ENCODE peak calls at places on chromosomes 3 and 15, in four cellular contexts. S is IMR-90, N is A549, Z is K562. M is an unnamed sample.

GRCh38 chr15:61951949-61952348 is 108.3 kb downstream of the VPS13C start:
- DNase-seq in Z (no peak), S (peak), N (no peak), M (no peak)

GRCh38 chr3:124512881-124513609 is 217.2 kb upstream of the UMPS start:
- DNase-seq in N (peak), S (peak), Z (peak), M (no peak)

GRCh38 chr3:177229791-177230190 is 32.5 kb upstream of the TBL1XR1 start:
- DNase-seq in S (peak), Z (no peak), N (no peak), M (no peak)

GRCh38 chr15:66995257-66995656 is 70.1 kb upstream of the SMAD3 start:
- DNase-seq in N (no peak), S (peak), Z (no peak), M (no peak)

GRCh38 chr15:53274630-53275029 is 484.5 kb upstream of the ONECUT1 start:
- DNase-seq in N (no peak), S (no peak), Z (no peak), M (no peak)

GRCh38 chr3:130537609-130538304 is 20.8 kb downstream of the COL6A6 start:
- DNase-seq in S (no peak), Z (no peak), N (no peak), M (no peak)

GRCh38 chr3:145557405-145557804 is 603.6 kb downstream of the PLOD2 start:
- DNase-seq in S (no peak), Z (no peak), N (no peak), M (no peak)

GRCh38 chr3:133588784-133589465 is 15.4 kb downstream of the CDV3 start:
- DNase-seq in N (no peak), S (no peak), Z (no peak), M (no peak)

GRCh38 chr3:72597756-72598195 is 250.5 kb downstream of the SHQ1 start:
- DNase-seq in N (no peak), Z (peak), S (peak), M (no peak)

GRCh38 chr15:73474785-73475184 is 31.8 kb downstream of the REC114 start:
- DNase-seq in S (no peak), N (no peak), Z (peak), M (no peak)

GRCh38 chr3:181725033-181725775 is 13.5 kb downstream of the SOX2 start:
- DNase-seq in S (no peak), N (no peak), Z (no peak), M (peak)

GRCh38 chr3:24264748-24265158 is 229.9 kb downstream of the THRB start:
- DNase-seq in N (peak), Z (peak), S (peak), M (no peak)

GRCh38 chr15:75307778-75308390 is 25.2 kb downstream of the GOLGA6D start:
- DNase-seq in Z (peak), N (peak), S (no peak), M (peak)

GRCh38 chr15:100759698-100760356 is 119.8 kb upstream of the ALDH1A3 start:
- DNase-seq in S (peak), N (peak), Z (no peak), M (no peak)

GRCh38 chr15:33138000-33138399 is 56.5 kb downstream of the FMN1 start:
- DNase-seq in Z (no peak), S (peak), N (no peak), M (no peak)

GRCh38 chr15:29821416-29822099 is 710 bp downstream of the TJP1 start:
- DNase-seq in Z (peak), S (peak), N (peak), M (peak)

GRCh38 chr3:184382326-184383032 is 2.6 kb downstream of the CHRD start:
- DNase-seq in N (no peak), S (no peak), Z (no peak), M (no peak)

GRCh38 chr3:137075020-137075419 is 117.2 kb downstream of the IL20RB start:
- DNase-seq in S (no peak), N (no peak), Z (no peak), M (no peak)

GRCh38 chr3:63967675-63968611 is 55.4 kb downstream of the PSMD6 start:
- DNase-seq in N (no peak), S (peak), Z (peak), M (no peak)

GRCh38 chr15:65980824-65981456 is 111.6 kb downstream of the RAB11A start:
- DNase-seq in Z (peak), N (peak), S (peak), M (peak)

GRCh38 chr15:51801391-51801835 is 28.0 kb upstream of the TMOD3 start:
- DNase-seq in Z (no peak), S (peak), N (peak), M (no peak)

GRCh38 chr3:63193647-63194046 is 84.5 kb upstream of the SYNPR start:
- DNase-seq in S (no peak), N (no peak), Z (peak), M (no peak)

GRCh38 chr3:136818851-136819783 is at the start of gene SLC35G2:
- DNase-seq in N (peak), S (peak), Z (peak), M (peak)

GRCh38 chr15:50166216-50166615 is 15.8 kb upstream of the SLC27A2 start:
- DNase-seq in N (peak), S (peak), Z (no peak), M (no peak)

GRCh38 chr15:34951993-34952392 is 17.5 kb downstream of the AQR start:
- DNase-seq in S (no peak), N (no peak), Z (no peak), M (no peak)

GRCh38 chr3:171753025-171753472 is 57.2 kb downstream of the PLD1 start:
- DNase-seq in Z (peak), S (peak), N (no peak), M (no peak)

GRCh38 chr3:188303823-188304222 is 149.9 kb downstream of the LPP start:
- DNase-seq in Z (no peak), S (no peak), N (no peak), M (no peak)

GRCh38 chr3:17023006-17023664 is 138.4 kb downstream of the PLCL2 start:
- DNase-seq in S (peak), Z (no peak), N (no peak), M (no peak)

GRCh38 chr3:152302521-152303021 is 33.8 kb downstream of the MBNL1 start:
- DNase-seq in S (peak), N (no peak), Z (no peak), M (no peak)

GRCh38 chr3:162441716-162442115 is 945.1 kb downstream of the OTOL1 start:
- DNase-seq in Z (no peak), N (no peak), S (no peak), M (no peak)

GRCh38 chr3:68832680-68833079 is 99.7 kb downstream of the TAFA4 start:
- DNase-seq in S (no peak), Z (no peak), N (no peak), M (no peak)

GRCh38 chr3:124924741-124925140 is 9.8 kb downstream of the MUC13 start:
- DNase-seq in Z (no peak), N (no peak), S (peak), M (no peak)

GRCh38 chr3:139213936-139214335 is 129.9 kb upstream of the MRPS22 start:
- DNase-seq in Z (no peak), N (no peak), S (no peak), M (no peak)

GRCh38 chr3:185992801-185993467 is 55.1 kb upstream of the TRA2B start:
- DNase-seq in Z (no peak), S (peak), N (no peak), M (no peak)

GRCh38 chr15:31147943-31148621 is 46.6 kb upstream of the TRPM1 start:
- DNase-seq in S (no peak), N (no peak), Z (no peak), M (no peak)

GRCh38 chr15:52559583-52559982 is 9.2 kb downstream of the ARPP19 start:
- DNase-seq in N (no peak), Z (peak), S (peak), M (no peak)

GRCh38 chr3:128554100-128554464 is 61.1 kb upstream of the GATA2 start:
- DNase-seq in N (no peak), Z (peak), S (peak), M (no peak)
- TF ChIP-seq MAFK in N (no peak), Z (no peak), S (no peak), M (no peak)

DNA sequence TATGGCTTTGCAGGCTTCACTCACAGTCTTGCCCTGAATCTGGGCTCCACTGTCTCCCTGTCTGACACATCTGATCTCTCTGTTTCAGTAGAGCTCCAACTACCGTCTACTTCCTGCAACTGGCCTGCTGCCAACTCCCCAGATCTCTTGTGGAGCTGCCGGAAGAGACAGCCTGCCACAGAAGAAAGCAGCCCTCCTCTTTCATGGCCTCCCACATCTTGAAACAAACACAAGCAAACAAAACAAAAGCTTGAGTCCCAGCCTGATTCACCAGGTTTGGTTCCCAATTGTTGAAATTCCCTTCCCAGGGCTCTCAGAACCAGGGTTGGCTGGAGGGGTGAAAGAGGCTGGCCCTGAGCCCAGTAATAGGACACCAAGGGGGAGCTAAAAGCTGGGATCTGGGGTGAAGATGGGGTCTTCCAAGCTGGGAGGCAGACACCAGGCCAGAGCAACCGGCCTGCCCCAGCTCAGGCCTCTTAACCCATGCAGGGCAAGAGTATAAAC is 55.3 kb upstream of the CA12 start:
- DNase-seq in S (peak), N (peak), Z (peak), M (no peak)
- TF ChIP-seq MAFK in S (no peak), N (no peak), Z (no peak), M (no peak)

GRCh38 chr3:100536093-100536492 is 43.7 kb downstream of the TMEM45A start:
- DNase-seq in Z (no peak), S (no peak), N (no peak), M (no peak)

GRCh38 chr3:100533176-100533575 is 40.8 kb downstream of the TMEM45A start:
- DNase-seq in S (no peak), Z (no peak), N (no peak), M (no peak)

GRCh38 chr3:100538339-100538706 is 45.9 kb downstream of the TMEM45A start:
- DNase-seq in S (peak), N (no peak), Z (no peak), M (no peak)

GRCh38 chr3:100537646-100538338 is 45.4 kb downstream of the TMEM45A start:
- DNase-seq in S (no peak), N (no peak), Z (no peak), M (no peak)

GRCh38 chr3:100535610-100535943 is 43.2 kb downstream of the TMEM45A start:
- DNase-seq in S (no peak), N (no peak), Z (no peak), M (no peak)
- TF ChIP-seq MAFK in S (no peak), N (no peak), Z (no peak), M (no peak)

GRCh38 chr3:21942328-21942727 is 191.3 kb upstream of the ZNF385D start:
- DNase-seq in N (no peak), S (peak), Z (no peak), M (no peak)
- TF ChIP-seq MAFK in N (no peak), S (no peak), Z (no peak), M (no peak)

GRCh38 chr3:151219056-151219455 is 16.0 kb upstream of the GPR171 start:
- DNase-seq in Z (no peak), S (peak), N (peak), M (no peak)
- TF ChIP-seq MAFK in Z (no peak), S (peak), N (no peak), M (no peak)

GRCh38 chr3:37259291-37259690 is 84.9 kb upstream of the LRRFIP2 start:
- DNase-seq in S (no peak), Z (no peak), N (no peak), M (no peak)

GRCh38 chr3:37257581-37257980 is 83.2 kb upstream of the LRRFIP2 start:
- DNase-seq in S (no peak), N (no peak), Z (no peak), M (no peak)

GRCh38 chr3:37254316-37254715 is 79.9 kb upstream of the LRRFIP2 start:
- DNase-seq in Z (no peak), S (no peak), N (no peak), M (no peak)

GRCh38 chr3:37256447-37256846 is 82.1 kb upstream of the LRRFIP2 start:
- DNase-seq in N (no peak), Z (peak), S (no peak), M (no peak)

GRCh38 chr3:37255990-37256308 is 81.6 kb upstream of the LRRFIP2 start:
- DNase-seq in Z (no peak), S (no peak), N (no peak), M (no peak)
- TF ChIP-seq MAFK in Z (no peak), S (no peak), N (no peak), M (no peak)

M was measured in H1.